ENCODE peak calls at places on chromosome 12, in six cellular contexts. P is NB4, C is tibial nerve, S is sigmoid colon, B is heart left ventricle, A is suprapubic skin. J is an unnamed sample.

GRCh38 chr12:126193190-126193589 is 1128.0 kb downstream of the AACS start:
- DNase-seq in P (no peak), C (no peak), S (no peak), B (no peak), A (no peak), J (no peak)

GRCh38 chr12:25326326-25326725 is 75.6 kb upstream of the KRAS start:
- DNase-seq in P (no peak), C (no peak), S (no peak), B (no peak), A (no peak), J (no peak)

GRCh38 chr12:19712041-19712440 is 272.7 kb downstream of the AEBP2 start:
- DNase-seq in P (peak; percentile 95), C (no peak), S (no peak), B (no peak), A (no peak), J (no peak)

GRCh38 chr12:26614217-26614616 is 218.8 kb downstream of the ITPR2 start:
- DNase-seq in P (peak; percentile 81), C (no peak), S (no peak), B (no peak), A (no peak), J (no peak)

GRCh38 chr12:30200864-30201263 is 417.1 kb upstream of the TMTC1 start:
- DNase-seq in P (no peak), C (no peak), S (no peak), B (no peak), A (no peak), J (no peak)

GRCh38 chr12:52243264-52243773 is 10.3 kb downstream of the KRT7 start:
- DNase-seq in P (no peak), C (no peak), S (peak; percentile 61), B (no peak), A (no peak), J (no peak)

GRCh38 chr12:128761305-128761880 is 62.4 kb downstream of the SLC15A4 start:
- DNase-seq in P (no peak), C (no peak), S (peak; percentile 8), B (no peak), A (no peak), J (no peak)

GRCh38 chr12:8697120-8697475 is 693 bp upstream of the RIMKLB start:
- DNase-seq in P (no peak), C (no peak), S (no peak), B (no peak), A (no peak), J (no peak)

GRCh38 chr12:42039599-42039998 is 105.1 kb downstream of the GXYLT1 start:
- DNase-seq in P (no peak), C (no peak), S (no peak), B (no peak), A (no peak), J (no peak)

GRCh38 chr12:111664961-111665865 is 20.5 kb downstream of the BRAP start:
- DNase-seq in P (no peak), C (no peak), S (no peak), B (no peak), A (no peak), J (no peak)

GRCh38 chr12:88418856-88419497 is 161.3 kb downstream of the KITLG start:
- DNase-seq in P (no peak), C (no peak), S (no peak), B (no peak), A (no peak), J (no peak)

GRCh38 chr12:6823161-6824084 is 1.8 kb downstream of the GPR162 start:
- DNase-seq in P (no peak), C (no peak), S (no peak), B (no peak), A (no peak), J (no peak)

GRCh38 chr12:29103539-29103974 is 45.5 kb upstream of the FAR2 start:
- DNase-seq in P (peak; percentile 88), C (no peak), S (no peak), B (no peak), A (no peak), J (no peak)

GRCh38 chr12:2583642-2584041 is 211.1 kb upstream of the FKBP4 start:
- DNase-seq in P (no peak), C (no peak), S (peak; percentile 59), B (no peak), A (no peak), J (no peak)

GRCh38 chr12:12436831-12437345 is 80.0 kb downstream of the BORCS5 start:
- DNase-seq in P (no peak), C (no peak), S (no peak), B (no peak), A (no peak), J (no peak)

GRCh38 chr12:57891639-57892228 is 45.2 kb upstream of the CTDSP2 start:
- DNase-seq in P (no peak), C (no peak), S (no peak), B (no peak), A (no peak), J (no peak)

GRCh38 chr12:57892232-57892987 is 45.9 kb upstream of the CTDSP2 start:
- DNase-seq in P (no peak), C (no peak), S (no peak), B (no peak), A (no peak), J (no peak)

GRCh38 chr12:57895337-57896138 is 45.8 kb upstream of the ATP23 start:
- DNase-seq in P (no peak), C (no peak), S (no peak), B (no peak), A (no peak), J (no peak)

GRCh38 chr12:57894577-57895292 is 46.6 kb upstream of the ATP23 start:
- DNase-seq in P (no peak), C (no peak), S (no peak), B (no peak), A (no peak), J (no peak)

DNA sequence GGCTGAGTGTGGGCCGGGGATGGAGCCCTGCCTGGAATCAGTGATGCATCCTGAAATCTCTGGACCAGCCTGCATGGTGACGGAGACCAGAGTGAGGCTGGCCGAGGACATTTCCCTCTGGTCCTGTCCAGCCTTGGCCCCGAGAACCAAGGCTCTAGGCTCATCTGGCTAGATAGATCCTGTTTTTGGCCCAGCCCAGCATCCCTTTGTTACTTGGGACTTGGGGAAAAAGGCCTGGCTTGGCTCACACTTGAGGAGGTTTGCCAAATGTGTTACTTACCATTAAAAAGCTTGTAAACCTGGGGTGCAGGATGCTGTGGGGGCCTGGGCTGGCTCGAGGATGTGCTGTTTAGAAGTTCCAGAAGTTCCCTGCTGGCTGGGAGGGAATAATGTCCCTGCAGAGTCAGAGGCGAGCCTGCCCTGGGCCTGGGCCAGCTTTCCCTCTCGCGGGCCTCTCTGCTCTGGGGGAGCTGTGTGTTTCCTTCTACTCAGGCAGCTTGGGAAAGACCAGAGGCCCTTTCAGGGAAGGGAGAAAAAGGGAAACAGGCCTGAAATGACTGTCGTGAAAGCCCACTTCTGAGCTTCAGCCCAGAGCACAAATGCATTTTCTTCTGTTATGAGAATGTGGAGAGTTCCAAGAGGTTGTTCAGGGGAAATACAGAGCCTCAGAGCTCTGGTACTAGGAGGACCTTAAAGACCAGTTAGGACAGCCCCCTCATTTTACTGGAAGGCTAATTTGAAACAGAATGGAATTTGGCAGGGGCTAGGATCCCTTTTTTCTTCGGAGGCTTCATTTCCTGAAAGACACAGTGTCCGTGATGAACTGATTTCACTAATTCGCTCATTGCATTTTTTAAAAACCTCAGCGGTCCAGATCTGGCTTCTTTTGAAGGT is 47.2 kb upstream of the CTDSP2 start:
- DNase-seq in P (peak; percentile 28), C (peak; percentile 85), S (peak; percentile 100), B (peak; percentile 94), A (peak; percentile 95), J (peak; percentile 98)
- TF ChIP-seq CTCF in P (no peak), C (peak; percentile 58), S (no peak), B (peak; percentile 23), A (no peak), J (no peak)

GRCh38 chr12:15497621-15498285 is 175.4 kb downstream of the PTPRO start:
- DNase-seq in P (no peak), C (no peak), S (no peak), B (no peak), A (no peak), J (no peak)
- H3K4me3 ChIP-seq in P (no peak overlapping the region), C (no peak overlapping the region), S (no peak overlapping the region), B (no peak overlapping the region), A (no peak overlapping the region), J (no peak overlapping the region)

DNA sequence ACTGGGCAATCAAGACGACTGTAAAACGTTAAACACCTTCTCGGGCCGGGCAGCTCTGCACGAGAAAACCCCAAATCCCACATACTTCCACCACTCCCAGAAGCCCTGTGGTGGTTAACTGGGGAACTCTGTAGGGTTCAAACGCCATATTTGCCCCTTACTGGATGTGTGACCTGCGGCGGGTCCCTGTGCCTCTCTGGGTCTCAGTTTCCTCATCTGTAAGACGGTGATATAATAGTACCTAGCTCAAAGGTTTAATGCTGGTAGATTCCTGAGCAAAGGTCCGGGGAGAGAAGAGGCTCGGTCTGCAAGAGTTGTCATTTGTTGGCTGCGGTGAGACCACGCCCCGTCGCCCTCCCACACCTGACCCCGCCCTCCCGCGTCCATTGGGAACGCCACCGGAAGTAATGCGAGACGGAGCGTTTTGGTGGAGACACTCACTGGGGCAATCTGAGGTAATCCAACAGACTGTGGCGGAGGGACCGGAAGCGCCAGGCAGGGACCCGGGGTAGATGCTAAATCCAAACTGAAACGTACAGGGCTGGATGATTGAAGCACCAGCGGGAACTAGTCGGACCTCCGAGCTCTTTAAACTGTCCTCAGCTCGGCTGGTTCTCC is 661 bp upstream of the OGFOD2 start:
- DNase-seq in P (peak; percentile 100), C (peak; percentile 99), S (peak; percentile 99), B (peak; percentile 99), A (peak; percentile 99), J (peak; percentile 100)
- TF ChIP-seq POLR2A in P (peak; percentile 84), C (no peak), S (no peak), B (no peak), A (no peak), J (no peak)

GRCh38 chr12:101174576-101174975 is 35.5 kb downstream of the SLC5A8 start:
- DNase-seq in P (no peak), C (no peak), S (no peak), B (no peak), A (no peak), J (no peak)

GRCh38 chr12:101168000-101168399 is 42.0 kb downstream of the SLC5A8 start:
- DNase-seq in P (no peak), C (no peak), S (no peak), B (no peak), A (no peak), J (no peak)

GRCh38 chr12:101166866-101167265 is 43.2 kb downstream of the SLC5A8 start:
- DNase-seq in P (no peak), C (no peak), S (no peak), B (no peak), A (no peak), J (no peak)

GRCh38 chr12:101173197-101173749 is 36.8 kb downstream of the SLC5A8 start:
- DNase-seq in P (no peak), C (no peak), S (no peak), B (no peak), A (no peak), J (no peak)

DNA sequence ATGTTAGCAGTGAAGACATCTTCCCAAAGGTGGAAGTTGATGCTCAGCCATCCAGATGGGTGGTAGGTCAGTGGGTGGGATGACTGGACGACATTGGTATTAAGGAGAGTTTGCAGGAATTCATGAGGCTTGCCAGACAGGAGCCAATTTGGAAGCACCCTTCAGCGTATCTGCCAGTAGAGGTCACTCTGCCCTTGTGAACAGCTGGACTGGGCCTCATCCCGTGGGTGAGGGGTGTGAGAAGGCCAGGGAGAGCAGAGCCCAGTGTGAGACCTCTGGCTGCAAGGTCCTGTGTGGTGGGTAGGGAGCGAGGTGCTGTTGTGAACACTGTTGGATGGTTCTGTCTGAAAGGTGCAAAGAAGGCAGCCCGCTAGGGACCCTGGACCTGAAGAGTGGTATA is 37.7 kb downstream of the SLC5A8 start:
- DNase-seq in P (peak; percentile 63), C (no peak), S (no peak), B (no peak), A (no peak), J (no peak)
- TF ChIP-seq CTCF in P (peak; percentile 59), C (no peak), S (no peak), B (no peak), A (no peak), J (no peak)